ENCODE peak calls at places on chromosome 3, in nine cellular contexts. D is tibial nerve, G is A549, I is body of pancreas, Y is mammary epithelial cell, W is IMR-90, N is spleen, R is transverse colon, E is MM.1S. P is an unnamed sample.

GRCh38 chr3:171028779-171029232 is 2.3 kb upstream of the SLC2A2 start:
- DNase-seq in E (no peak), I (no peak), G (no peak), R (no peak), Y (peak; percentile 46), W (peak; percentile 90), D (no peak), N (no peak), P (no peak)

GRCh38 chr3:42590989-42591756 is 513 bp downstream of the SS18L2 start:
- DNase-seq in N (peak; percentile 87), G (no peak), I (no peak), E (peak; percentile 11), D (no peak), R (no peak), W (no peak), Y (no peak), P (peak; percentile 58)

GRCh38 chr3:129600348-129600747 is 6.1 kb downstream of the PLXND1 start:
- DNase-seq in N (no peak), I (no peak), D (no peak), W (no peak), G (no peak), E (no peak), Y (no peak), R (no peak), P (no peak)

GRCh38 chr3:46521096-46521495 is 23.3 kb downstream of the RTP3 start:
- DNase-seq in D (no peak), Y (no peak), I (no peak), G (no peak), W (no peak), N (no peak), E (no peak), R (no peak), P (no peak)

GRCh38 chr3:13932578-13933295 is 52.9 kb upstream of the WNT7A start:
- DNase-seq in D (no peak), I (no peak), N (no peak), Y (peak; percentile 6), W (no peak), G (no peak), E (no peak), R (no peak), P (no peak)

GRCh38 chr3:72632129-72632528 is 216.1 kb downstream of the SHQ1 start:
- DNase-seq in I (no peak), W (no peak), R (no peak), Y (peak; percentile 73), D (no peak), E (no peak), N (no peak), G (no peak), P (no peak)

GRCh38 chr3:31361391-31362273 is 171.1 kb upstream of the STT3B start:
- DNase-seq in D (no peak), R (no peak), Y (peak; percentile 24), I (no peak), E (no peak), W (peak; percentile 86), G (no peak), N (no peak), P (no peak)

GRCh38 chr3:50487181-50487580 is 16.3 kb downstream of the CACNA2D2 start:
- DNase-seq in I (no peak), E (no peak), Y (peak; percentile 11), R (no peak), G (no peak), D (no peak), N (no peak), W (no peak), P (no peak)

GRCh38 chr3:19147905-19148767 is at the start of gene KCNH8:
- DNase-seq in R (peak; percentile 31), D (no peak), W (no peak), E (no peak), G (no peak), Y (peak; percentile 26), N (peak; percentile 79), I (peak; percentile 43), P (peak; percentile 45)

GRCh38 chr3:126213376-126214044 is 33.1 kb upstream of the ALDH1L1 start:
- DNase-seq in W (no peak), N (no peak), I (no peak), D (no peak), R (no peak), Y (no peak), G (no peak), E (no peak), P (peak; percentile 52)

GRCh38 chr3:45605569-45605968 is 11.0 kb downstream of the LIMD1 start:
- DNase-seq in N (no peak), Y (no peak), E (no peak), I (no peak), W (no peak), D (no peak), R (no peak), G (no peak), P (no peak)

GRCh38 chr3:149085828-149086231 is 503 bp downstream of the HLTF start:
- DNase-seq in D (no peak), E (peak; percentile 54), Y (peak; percentile 16), W (peak; percentile 42), I (no peak), N (peak; percentile 77), G (peak; percentile 57), R (no peak), P (no peak)

GRCh38 chr3:71176366-71176765 is 407.2 kb downstream of the FOXP1 start:
- DNase-seq in N (no peak), G (no peak), R (no peak), D (no peak), Y (no peak), W (no peak), E (no peak), I (no peak), P (no peak)

GRCh38 chr3:182631183-182632076 is 161.9 kb upstream of the ATP11B start:
- DNase-seq in N (no peak), R (no peak), G (no peak), D (no peak), I (no peak), W (no peak), E (no peak), Y (no peak), P (no peak)
- H3K27ac ChIP-seq in N (no peak overlapping the region), R (no peak overlapping the region), G (no peak overlapping the region), D (no peak overlapping the region), I (no peak overlapping the region), W (no peak overlapping the region), E (no peak overlapping the region), Y (no peak overlapping the region), P (no peak overlapping the region)

DNA sequence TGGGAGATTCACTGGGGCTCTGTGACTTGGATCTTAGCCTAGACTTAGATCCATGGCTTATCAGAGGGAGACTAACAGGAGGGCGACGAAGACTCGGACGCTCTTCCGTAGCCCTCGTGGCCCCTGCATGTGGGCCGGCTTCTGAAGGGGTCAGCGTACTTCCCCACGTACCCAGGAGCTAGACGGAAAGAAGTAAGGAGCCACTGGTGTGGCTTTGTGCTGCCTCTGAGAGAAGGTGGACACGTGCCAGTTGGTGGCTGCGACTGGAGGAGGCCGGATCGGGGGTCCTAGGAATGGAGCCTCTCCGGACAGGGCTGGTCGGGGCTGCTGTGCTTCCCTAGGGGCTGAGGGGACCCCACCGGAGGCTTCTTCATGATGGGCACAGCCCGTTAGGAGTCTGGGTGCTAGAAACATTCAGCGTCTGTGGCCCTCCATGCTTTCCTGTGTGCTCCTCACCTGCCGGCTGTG is 1.0 kb downstream of the NRROS start:
- DNase-seq in G (no peak), Y (no peak), D (no peak), W (no peak), N (no peak), I (no peak), E (peak; percentile 18), R (no peak), P (no peak)
- H3K27ac ChIP-seq in G (no peak overlapping the region), Y (no peak overlapping the region), D (no peak overlapping the region), W (no peak overlapping the region), N (peak overlapping the region; percentile 91), I (no peak overlapping the region), E (peak overlapping the region; percentile 83), R (peak overlapping the region; percentile 71), P (peak overlapping the region; percentile 27)

GRCh38 chr3:161350916-161351315 is 20.4 kb downstream of the SPTSSB start:
- DNase-seq in R (no peak), D (no peak), E (no peak), W (no peak), I (no peak), N (no peak), G (no peak), Y (no peak), P (no peak)

GRCh38 chr3:161354554-161354953 is 16.8 kb downstream of the SPTSSB start:
- DNase-seq in D (no peak), N (no peak), G (no peak), I (no peak), E (no peak), Y (no peak), W (no peak), R (no peak), P (no peak)

GRCh38 chr3:161348791-161349400 is 22.4 kb downstream of the SPTSSB start:
- DNase-seq in D (no peak), R (no peak), I (no peak), E (peak; percentile 69), G (no peak), W (no peak), N (no peak), Y (peak; percentile 32), P (no peak)

GRCh38 chr3:161349529-161350278 is 21.6 kb downstream of the SPTSSB start:
- DNase-seq in E (no peak), N (no peak), G (peak; percentile 31), D (no peak), Y (peak; percentile 98), I (no peak), R (no peak), W (peak; percentile 76), P (no peak)

DNA sequence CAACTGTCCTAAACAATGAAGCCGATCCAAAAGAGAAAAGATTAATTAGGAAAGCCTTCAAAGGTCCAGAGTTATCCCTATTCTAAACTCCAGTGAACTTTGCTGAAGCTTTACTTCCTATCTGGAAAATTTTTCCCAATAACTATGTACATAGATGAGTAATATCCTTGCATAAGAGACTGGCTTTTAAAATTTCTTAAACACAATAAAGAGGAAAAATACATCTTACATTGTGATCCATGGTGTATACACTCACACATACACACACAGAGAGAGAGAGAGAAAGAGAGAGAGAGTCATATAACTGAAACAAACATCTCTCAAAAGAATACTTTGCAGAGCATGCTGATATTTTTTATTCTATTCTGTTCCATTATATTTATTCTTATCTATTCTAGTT is 20.0 kb downstream of the SPTSSB start:
- DNase-seq in D (no peak), E (no peak), I (no peak), G (no peak), Y (peak; percentile 9), R (no peak), W (no peak), N (no peak), P (no peak)
- H3K27ac ChIP-seq in D (no peak overlapping the region), E (no peak overlapping the region), I (no peak overlapping the region), G (no peak overlapping the region), Y (no peak overlapping the region), R (no peak overlapping the region), W (no peak overlapping the region), N (no peak overlapping the region), P (no peak overlapping the region)

DNA sequence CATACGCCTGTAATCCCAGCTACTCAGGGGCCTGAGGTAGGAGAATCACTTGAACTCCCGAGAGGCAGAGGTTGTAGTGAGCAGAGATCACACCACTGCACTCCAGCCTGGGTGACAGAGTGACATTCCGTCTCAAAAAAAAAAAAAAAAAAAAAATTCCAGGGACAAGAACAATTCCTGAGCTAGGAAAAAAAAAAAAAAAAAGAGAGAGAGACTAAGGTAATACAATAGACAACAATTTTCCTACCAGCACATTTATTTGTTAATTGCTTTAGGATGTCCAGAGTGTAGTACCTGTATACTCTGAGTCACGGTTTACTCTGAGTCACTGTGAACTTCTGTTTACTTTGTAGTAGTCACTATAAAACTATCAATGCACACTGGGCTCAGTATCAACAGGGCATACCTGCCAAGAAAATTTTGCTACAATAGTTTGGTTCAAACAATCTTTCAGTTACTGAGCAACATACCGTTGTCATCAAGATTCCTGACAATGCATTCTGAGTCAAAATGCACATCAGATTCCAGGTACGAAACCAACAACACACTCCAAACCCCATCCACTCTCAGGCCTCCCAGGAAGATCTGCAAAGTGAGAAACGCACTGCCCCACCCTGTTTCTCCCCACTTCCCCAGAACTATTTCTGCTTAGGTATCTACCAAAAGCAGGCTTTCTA is 28.3 kb downstream of the IGF2BP2 start:
- DNase-seq in G (peak; percentile 77), Y (peak; percentile 98), W (peak; percentile 85), D (no peak), R (peak; percentile 23), E (no peak), I (peak; percentile 47), N (no peak), P (no peak)
- H3K27ac ChIP-seq in G (peak overlapping the region; percentile 8), Y (peak overlapping the region; percentile 99), W (no peak overlapping the region), D (no peak overlapping the region), R (peak overlapping the region; percentile 32), E (no peak overlapping the region), I (peak overlapping the region; percentile 63), N (no peak overlapping the region), P (no peak overlapping the region)

P was measured in psoas muscle.